ENCODE peak calls at places on chromosomes 11 and 22, in ten cellular contexts. Z is neural progenitor cell, U is AG09319, Y is progenitor cell of endocrine pancreas, B is astrocyte of the spinal cord, D is omental fat pad, S is right lobe of liver, E is GM10248, F is SK-N-SH, T is choroid plexus epithelial cell. O is an unnamed sample.

GRCh38 chr11:124896821-124897391 is 759 bp downstream of the ROBO4 start:
- DNase-seq in D (no peak), B (no peak), Y (no peak), U (peak), Z (no peak), T (no peak), E (peak), F (peak), S (no peak), O (no peak)

GRCh38 chr11:67352546-67353316 is 615 bp downstream of the POLD4 start:
- DNase-seq in F (no peak), B (no peak), Z (no peak), S (peak), E (peak), Y (no peak), T (no peak), D (no peak), U (no peak), O (no peak)

GRCh38 chr11:70913715-70914231 is 338.6 kb downstream of the SHANK2 start:
- DNase-seq in Z (peak), Y (no peak), U (no peak), B (no peak), E (no peak), D (no peak), F (no peak), S (no peak), T (no peak), O (no peak)

GRCh38 chr22:34481090-34481489 is 560.8 kb upstream of the LARGE1 start:
- DNase-seq in B (no peak), U (no peak), F (no peak), E (no peak), D (no peak), Z (no peak), Y (no peak), T (no peak), S (no peak), O (no peak)

GRCh38 chr22:27801616-27802388 is at the start of gene MN1:
- DNase-seq in U (no peak), D (no peak), T (peak), S (no peak), E (no peak), Y (peak), B (peak), Z (peak), F (peak), O (peak)

GRCh38 chr11:9565822-9566560 is 7.5 kb upstream of the WEE1 start:
- DNase-seq in U (peak), T (peak), Z (peak), S (no peak), B (peak), F (peak), E (peak), D (peak), Y (no peak), O (no peak)

GRCh38 chr11:39772525-39773137 is 1686.8 kb downstream of the LRRC4C start:
- DNase-seq in Y (no peak), T (no peak), D (no peak), Z (no peak), E (no peak), B (no peak), U (no peak), F (no peak), S (no peak), O (no peak)

GRCh38 chr11:21289686-21290085 is 620.3 kb downstream of the NELL1 start:
- DNase-seq in E (no peak), B (no peak), S (no peak), Y (no peak), T (no peak), F (no peak), D (no peak), U (no peak), Z (no peak), O (no peak)

GRCh38 chr11:44870142-44870541 is 80.5 kb downstream of the TP53I11 start:
- DNase-seq in S (no peak), T (no peak), E (no peak), F (no peak), D (no peak), Z (no peak), Y (no peak), B (no peak), U (no peak), O (no peak)

GRCh38 chr11:127017482-127017881 is 16.9 kb upstream of the KIRREL3 start:
- DNase-seq in U (no peak), E (no peak), Y (no peak), D (no peak), B (peak), Z (peak), F (no peak), T (no peak), S (no peak), O (peak)

GRCh38 chr11:77165066-77165465 is 37.0 kb downstream of the MYO7A start:
- DNase-seq in Z (no peak), U (no peak), T (no peak), F (no peak), E (no peak), D (no peak), B (no peak), Y (no peak), S (peak), O (no peak)

GRCh38 chr11:8650401-8650990 is 32.0 kb downstream of the TRIM66 start:
- DNase-seq in Z (no peak), S (no peak), T (no peak), E (no peak), Y (no peak), U (no peak), F (no peak), D (no peak), B (no peak), O (no peak)

GRCh38 chr11:57460017-57460755 is at the start of gene RTN4RL2:
- DNase-seq in B (peak), F (peak), E (peak), S (peak), T (peak), Z (peak), U (no peak), D (no peak), Y (peak), O (peak)

GRCh38 chr22:20084547-20085413 is 4.7 kb downstream of the DGCR8 start:
- DNase-seq in T (peak), Y (peak), E (no peak), S (peak), F (peak), U (no peak), Z (peak), B (no peak), D (no peak), O (peak)

GRCh38 chr22:45672564-45673481 is 1.2 kb downstream of the ATXN10 start:
- DNase-seq in F (no peak), B (no peak), Y (no peak), T (no peak), U (no peak), D (no peak), S (no peak), Z (no peak), E (no peak), O (no peak)

GRCh38 chr22:20957691-20958440 is 9.2 kb upstream of the AIFM3 start:
- DNase-seq in F (peak), D (no peak), B (no peak), Z (peak), Y (no peak), U (no peak), T (no peak), E (peak), S (no peak), O (no peak)

GRCh38 chr11:67406969-67407699 is 3.3 kb downstream of the TBC1D10C start:
- DNase-seq in E (no peak), Z (no peak), U (no peak), S (no peak), T (no peak), B (no peak), F (peak), Y (no peak), D (no peak), O (no peak)

GRCh38 chr11:3853935-3854659 is 1.4 kb upstream of the STIM1 start:
- DNase-seq in S (no peak), F (no peak), Z (no peak), D (no peak), E (no peak), T (no peak), B (no peak), U (no peak), Y (no peak), O (no peak)

GRCh38 chr22:40179535-40179934 is 1.8 kb downstream of the TNRC6B start:
- DNase-seq in B (no peak), T (no peak), U (no peak), S (no peak), E (no peak), F (no peak), Y (no peak), Z (no peak), D (no peak), O (no peak)

GRCh38 chr11:2940166-2940929 is 11.1 kb upstream of the PHLDA2 start:
- DNase-seq in D (no peak), T (peak), B (no peak), S (peak), F (peak), U (no peak), Y (no peak), E (no peak), Z (no peak), O (no peak)

GRCh38 chr11:69312418-69313399 is 18.8 kb downstream of the MYEOV start:
- DNase-seq in F (no peak), Y (no peak), S (no peak), D (no peak), Z (no peak), T (no peak), E (no peak), U (no peak), B (no peak), O (no peak)

GRCh38 chr11:61828629-61829407 is 718 bp downstream of the FADS2 start:
- DNase-seq in Z (peak), B (peak), T (peak), S (no peak), F (peak), Y (peak), U (no peak), E (peak), D (no peak), O (peak)

GRCh38 chr11:61280883-61281580 is 14.1 kb downstream of the VWCE start:
- DNase-seq in Z (no peak), T (no peak), U (no peak), B (no peak), D (no peak), E (no peak), S (no peak), F (no peak), Y (no peak), O (no peak)

GRCh38 chr11:10818594-10818993 is 9.9 kb upstream of the EIF4G2 start:
- DNase-seq in F (no peak), D (no peak), E (no peak), Y (no peak), B (peak), T (no peak), Z (no peak), S (no peak), U (peak), O (no peak)

GRCh38 chr22:35631597-35631996 is 14.5 kb upstream of the MB start:
- DNase-seq in S (no peak), U (no peak), Z (no peak), T (peak), Y (no peak), B (peak), D (no peak), F (peak), E (peak), O (peak)

GRCh38 chr11:62402226-62402625 is 16.6 kb upstream of the SCGB1A1 start:
- DNase-seq in D (no peak), T (no peak), B (no peak), U (no peak), E (no peak), S (no peak), Z (no peak), Y (no peak), F (no peak), O (no peak)

GRCh38 chr22:36493690-36494110 is 12.3 kb upstream of the TXN2 start:
- DNase-seq in B (no peak), F (no peak), T (no peak), E (peak), U (no peak), Z (no peak), S (peak), D (no peak), Y (no peak), O (no peak)

GRCh38 chr11:85844439-85845051 is 10.6 kb upstream of the CCDC83 start:
- DNase-seq in S (no peak), Z (no peak), Y (no peak), T (peak), B (no peak), F (no peak), E (no peak), U (no peak), D (no peak), O (no peak)

GRCh38 chr11:46338988-46339666 is 8.1 kb upstream of the DGKZ start:
- DNase-seq in Z (peak), S (no peak), B (no peak), T (peak), U (no peak), F (no peak), E (no peak), D (no peak), Y (no peak), O (no peak)
- TF ChIP-seq CTCF in Z (no peak), S (no peak), B (no peak), T (no peak), U (no peak), F (no peak), E (no peak), D (no peak), Y (no peak), O (no peak)

GRCh38 chr22:43110927-43111623 is 525 bp downstream of the BIK start:
- DNase-seq in Y (no peak), U (no peak), D (no peak), T (no peak), S (no peak), E (peak), B (no peak), F (peak), Z (peak), O (no peak)
- TF ChIP-seq CTCF in Y (no peak), U (no peak), D (no peak), T (no peak), S (no peak), E (no peak), B (no peak), F (no peak), Z (no peak), O (no peak)

DNA sequence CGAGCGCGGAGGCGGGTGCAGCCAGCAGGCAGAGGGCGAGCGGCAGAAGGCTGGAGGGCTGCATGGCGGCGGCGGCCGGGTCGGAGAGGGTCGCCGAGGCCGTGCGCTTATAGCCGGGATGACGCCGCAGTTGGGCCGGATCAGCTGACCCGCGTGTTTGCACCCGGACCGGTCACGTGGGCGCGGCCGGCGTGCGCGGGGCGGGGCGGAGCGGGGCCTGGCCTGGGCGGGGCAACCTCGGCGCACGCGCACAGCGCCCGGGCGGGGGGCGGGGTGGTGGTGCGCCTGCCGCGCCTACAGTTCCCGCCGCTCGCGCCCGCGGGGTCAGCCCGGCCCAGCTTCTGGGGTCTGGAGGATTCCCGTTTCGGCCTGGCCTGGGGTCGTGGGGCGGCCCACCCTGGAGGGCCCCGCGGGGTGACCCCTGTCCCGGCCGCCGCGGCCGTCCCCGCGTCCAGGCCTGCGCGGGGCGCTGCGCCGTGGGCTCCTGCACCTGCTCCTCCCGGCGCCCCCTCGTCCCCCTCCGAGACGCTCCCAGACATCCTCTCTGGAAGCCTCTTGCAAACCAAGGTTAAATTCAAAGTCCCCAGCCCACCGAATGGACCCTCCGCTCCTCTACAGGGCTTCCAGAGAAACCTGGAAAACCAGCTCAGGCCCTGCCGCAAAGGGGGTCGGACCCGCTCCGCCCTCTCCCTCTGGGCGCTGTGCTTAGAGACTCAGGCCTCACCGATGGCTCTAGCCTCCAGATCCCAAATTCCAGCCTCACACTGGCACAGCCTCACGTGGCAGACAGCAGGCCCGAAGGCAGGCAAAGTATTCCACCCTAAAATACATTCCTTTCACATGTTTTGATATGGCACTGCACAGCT is at the start of gene CTSD:
- DNase-seq in E (peak), T (peak), D (peak), F (peak), U (peak), Y (peak), S (peak), Z (peak), B (peak), O (peak)
- TF ChIP-seq CTCF in E (no peak), T (no peak), D (no peak), F (peak), U (no peak), Y (no peak), S (no peak), Z (peak), B (peak), O (no peak)

DNA sequence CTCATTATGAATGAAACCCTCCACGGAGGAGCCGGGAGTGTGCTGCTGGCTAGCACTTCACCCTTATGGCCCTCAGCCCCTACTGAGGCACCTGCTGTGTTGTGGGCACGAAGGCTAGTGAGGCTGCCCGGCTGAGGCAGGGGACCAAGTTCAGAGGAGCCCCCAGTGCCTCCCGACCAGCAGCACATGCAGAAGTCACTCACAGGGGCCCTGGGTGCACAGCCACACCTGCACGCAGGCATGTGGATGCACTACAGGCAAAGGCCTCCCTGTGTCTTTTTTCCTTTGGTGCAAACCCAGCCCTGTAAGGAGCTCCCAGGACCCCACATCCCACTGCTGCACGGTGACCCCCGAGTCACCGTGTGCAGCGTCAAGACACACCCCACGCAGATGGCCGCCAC is 261.5 kb downstream of the BRD1 start:
- DNase-seq in B (no peak), Y (no peak), U (no peak), D (peak), T (no peak), S (no peak), F (no peak), E (no peak), Z (no peak), O (no peak)
- TF ChIP-seq CTCF in B (no peak), Y (no peak), U (no peak), D (no peak), T (no peak), S (no peak), F (no peak), E (no peak), Z (no peak), O (no peak)

GRCh38 chr22:24703101-24703500 is 71.4 kb downstream of the PIWIL3 start:
- DNase-seq in F (no peak), B (no peak), Z (no peak), E (no peak), Y (no peak), D (no peak), S (peak), U (no peak), T (peak), O (no peak)

GRCh38 chr22:24706732-24707476 is 67.6 kb downstream of the PIWIL3 start:
- DNase-seq in U (no peak), D (no peak), S (no peak), B (no peak), F (no peak), Z (no peak), Y (no peak), E (no peak), T (no peak), O (no peak)

GRCh38 chr22:24706050-24706449 is 68.5 kb downstream of the PIWIL3 start:
- DNase-seq in T (peak), U (no peak), F (peak), E (no peak), B (no peak), Z (peak), Y (no peak), S (no peak), D (no peak), O (peak)

DNA sequence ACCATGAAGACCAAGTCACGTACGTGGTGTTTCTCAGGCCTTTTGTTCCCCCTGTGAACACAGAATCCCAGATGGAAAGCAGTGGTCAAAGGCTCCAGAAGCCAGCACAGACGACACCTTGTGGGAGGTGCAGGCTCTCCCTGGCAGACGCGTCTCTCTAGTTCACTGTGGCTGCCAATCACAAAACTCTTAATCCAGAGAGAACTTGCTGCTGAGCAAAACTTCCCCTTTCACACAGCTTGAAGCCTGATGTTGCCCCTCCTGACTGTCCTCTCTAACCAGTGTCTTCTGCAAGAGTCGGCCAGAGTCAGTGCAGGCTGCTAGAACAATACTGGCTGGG is 67.1 kb downstream of the PIWIL3 start:
- DNase-seq in Y (no peak), E (no peak), Z (peak), T (no peak), S (no peak), B (no peak), F (no peak), D (no peak), U (no peak), O (no peak)
- TF ChIP-seq CTCF in Y (no peak), E (no peak), Z (peak), T (peak), S (no peak), B (no peak), F (no peak), D (no peak), U (no peak), O (no peak)

DNA sequence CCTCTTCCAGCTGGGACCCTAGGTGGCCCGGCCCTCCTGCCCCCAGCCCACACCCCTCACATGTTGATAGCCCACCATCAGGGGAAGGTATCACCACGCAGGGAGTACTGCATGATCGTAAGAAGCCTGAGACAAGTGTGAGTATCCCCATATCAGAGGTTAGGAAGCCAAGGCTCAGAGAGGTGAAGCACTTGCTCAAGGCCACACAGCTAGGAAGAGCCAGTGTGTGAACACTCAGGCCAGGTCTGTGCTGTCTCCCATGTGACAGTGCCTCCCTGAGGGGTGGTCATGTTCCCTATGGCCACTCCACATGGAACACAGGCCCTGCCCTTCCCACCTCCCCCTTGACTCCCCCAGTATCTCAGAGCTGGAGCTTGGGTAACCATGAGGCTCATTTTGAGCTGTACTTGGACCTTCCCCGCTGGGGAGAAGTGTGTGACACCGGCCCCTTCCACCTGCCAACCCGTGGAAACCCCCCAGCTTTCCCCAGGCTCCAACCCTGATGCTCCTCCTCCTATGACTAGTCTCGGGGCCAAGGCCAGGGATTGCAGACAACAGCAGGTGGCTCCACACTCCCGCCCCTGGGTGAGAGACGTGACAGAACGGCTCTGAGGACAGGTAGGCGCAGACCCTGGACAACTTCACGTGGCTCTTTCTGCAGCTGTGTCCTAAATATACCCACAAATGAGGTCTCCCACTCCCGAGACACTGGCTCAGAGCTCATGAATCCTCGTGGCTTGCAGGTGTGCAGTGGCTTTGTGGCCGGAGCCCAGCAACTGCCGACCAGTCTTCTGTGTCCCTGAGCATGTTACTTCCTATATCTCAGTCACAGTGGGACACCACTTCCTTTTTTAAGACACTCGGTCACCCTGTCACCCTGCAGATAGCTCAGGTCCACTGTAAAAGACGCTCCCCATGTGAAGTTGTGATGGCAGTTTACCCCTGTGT is 55.3 kb downstream of the NECTIN1 start:
- DNase-seq in F (no peak), Y (no peak), Z (no peak), T (no peak), U (no peak), B (no peak), E (peak), S (no peak), D (no peak), O (no peak)
- TF ChIP-seq CTCF in F (no peak), Y (no peak), Z (no peak), T (peak), U (no peak), B (no peak), E (peak), S (peak), D (no peak), O (no peak)